ENCODE peak calls at places on chromosomes 5 and 9, in nine cellular contexts. Z is AG10803, I is adipocyte, E is fibroblast of mammary gland, T is Peyer's patch, P is lower leg skin, X is cardiac muscle cell, K is transverse colon, F is adrenal gland. V is an unnamed sample.
A peak's percentile ranks its signal among the peaks of the same experiment; 100 is the strongest.

GRCh38 chr5:173328896-173329369 is 719 bp upstream of the STC2 start:
- DNase-seq in Z (peak; percentile 82), F (no peak), T (no peak), E (peak; percentile 62), X (peak; percentile 63), K (no peak), I (peak; percentile 88), P (no peak), V (no peak)

GRCh38 chr5:176955895-176956294 is 50.7 kb downstream of the UIMC1 start:
- DNase-seq in Z (peak; percentile 18), I (no peak), K (no peak), P (no peak), X (peak; percentile 32), T (no peak), F (no peak), E (peak; percentile 63), V (no peak)

GRCh38 chr9:91082709-91083108 is 279.0 kb downstream of the AUH start:
- DNase-seq in P (no peak), E (no peak), X (no peak), Z (peak; percentile 25), I (no peak), K (no peak), F (no peak), T (no peak), V (no peak)

GRCh38 chr5:17065468-17065867 is 129.4 kb upstream of the MYO10 start:
- DNase-seq in E (no peak), F (no peak), T (no peak), P (no peak), I (no peak), K (no peak), X (no peak), Z (no peak), V (no peak)

GRCh38 chr5:136128416-136128935 is 4.2 kb upstream of the SMAD5 start:
- DNase-seq in F (no peak), T (no peak), Z (no peak), P (no peak), E (no peak), I (no peak), X (no peak), K (no peak), V (no peak)

GRCh38 chr9:89999534-90000370 is 394.9 kb downstream of the GADD45G start:
- DNase-seq in F (peak; percentile 91), I (peak; percentile 44), E (peak; percentile 29), T (peak; percentile 90), K (peak; percentile 86), P (peak; percentile 58), X (peak; percentile 44), Z (peak; percentile 53), V (no peak)

GRCh38 chr9:87502446-87503232 is 5.0 kb downstream of the DAPK1 start:
- DNase-seq in I (no peak), T (peak; percentile 53), K (peak; percentile 36), E (no peak), Z (no peak), P (no peak), X (no peak), F (no peak), V (no peak)

GRCh38 chr5:141245250-141245717 is at the start of gene PCDHB15:
- DNase-seq in F (no peak), E (no peak), T (no peak), P (no peak), Z (no peak), X (peak; percentile 2), K (peak; percentile 13), I (peak; percentile 19), V (no peak)

GRCh38 chr9:68905129-68905528 is 108.8 kb downstream of the PRKACG start:
- DNase-seq in T (no peak), F (no peak), I (no peak), P (no peak), X (no peak), E (no peak), K (no peak), Z (no peak), V (peak; percentile 19)

GRCh38 chr9:116153765-116154333 is at the start of gene PAPPA:
- DNase-seq in T (no peak), E (no peak), F (no peak), I (peak; percentile 64), X (peak; percentile 41), Z (no peak), K (no peak), P (no peak), V (no peak)

GRCh38 chr9:116155700-116156045 is 2.1 kb downstream of the PAPPA start:
- DNase-seq in K (no peak), I (peak; percentile 80), Z (peak; percentile 64), X (peak; percentile 74), E (peak; percentile 71), P (no peak), T (no peak), F (no peak), V (no peak)

GRCh38 chr9:116154334-116154975 is 864 bp downstream of the PAPPA start:
- DNase-seq in Z (no peak), E (no peak), K (no peak), X (peak; percentile 48), P (no peak), I (peak; percentile 46), T (no peak), F (no peak), V (no peak)

GRCh38 chr9:116156621-116157314 is 3.2 kb downstream of the PAPPA start:
- DNase-seq in F (peak; percentile 18), I (peak; percentile 87), X (peak; percentile 94), K (peak; percentile 25), T (peak; percentile 49), E (peak; percentile 93), P (peak; percentile 28), Z (peak; percentile 91), V (no peak)

DNA sequence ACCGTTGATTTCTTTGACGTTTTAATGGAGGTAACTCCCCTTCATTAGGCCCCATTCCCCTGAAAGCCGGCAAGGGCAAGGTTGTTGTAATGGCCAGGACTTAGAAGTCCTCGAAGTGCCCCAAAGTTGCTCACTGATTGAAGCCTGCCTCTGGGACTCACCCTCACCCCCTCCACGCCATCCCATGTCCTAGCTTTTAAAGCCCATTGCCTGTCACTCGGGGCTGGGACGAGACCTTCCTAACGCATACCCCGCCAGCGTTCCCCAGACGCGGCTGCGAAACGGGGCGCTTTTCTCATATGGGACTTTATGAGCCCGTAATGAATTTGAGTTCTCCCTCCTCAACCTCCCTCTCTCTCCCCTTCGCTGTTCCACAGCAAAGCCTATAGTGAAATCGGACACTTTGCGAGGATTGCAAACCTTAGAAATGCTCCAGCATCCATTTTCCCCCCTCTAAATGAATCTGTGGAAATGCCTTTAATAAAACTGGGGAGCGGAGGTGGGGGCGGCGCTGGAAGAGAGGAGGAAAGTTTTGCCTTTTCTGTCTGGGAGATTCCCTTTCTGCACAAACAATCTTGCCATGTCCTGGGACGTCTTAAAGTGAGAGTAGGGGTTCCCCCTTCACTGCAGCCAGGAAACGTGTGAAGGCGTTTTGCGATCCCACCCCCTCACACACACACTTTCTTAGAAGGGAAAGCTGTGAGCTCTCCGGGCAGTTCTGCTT is 1.5 kb downstream of the PAPPA start:
- DNase-seq in X (peak; percentile 87), T (no peak), K (no peak), P (no peak), I (peak; percentile 61), E (peak; percentile 76), Z (peak; percentile 79), F (no peak), V (no peak)
- H3K4me3 ChIP-seq in X (peak overlapping the region; percentile 73), T (peak overlapping the region; percentile 55), K (peak overlapping the region; percentile 4), P (no peak overlapping the region), I (peak overlapping the region; percentile 88), E (peak overlapping the region; percentile 81), Z (peak overlapping the region; percentile 93), F (peak overlapping the region; percentile 63), V (no peak overlapping the region)

GRCh38 chr9:93949073-93949693 is 6.0 kb downstream of the BARX1 start:
- DNase-seq in X (no peak), T (no peak), E (no peak), F (no peak), K (no peak), I (no peak), Z (no peak), P (no peak), V (no peak)
- H3K4me3 ChIP-seq in X (no peak overlapping the region), T (no peak overlapping the region), E (no peak overlapping the region), F (no peak overlapping the region), K (no peak overlapping the region), I (no peak overlapping the region), Z (no peak overlapping the region), P (no peak overlapping the region), V (no peak overlapping the region)

GRCh38 chr5:58773744-58774441 is 191.0 kb downstream of the RAB3C start:
- DNase-seq in I (no peak), E (no peak), F (peak; percentile 63), K (no peak), X (peak; percentile 29), Z (no peak), P (no peak), T (no peak), V (no peak)
- H3K4me3 ChIP-seq in I (no peak overlapping the region), E (no peak overlapping the region), F (no peak overlapping the region), K (no peak overlapping the region), X (no peak overlapping the region), Z (no peak overlapping the region), P (no peak overlapping the region), T (no peak overlapping the region), V (no peak overlapping the region)

GRCh38 chr9:114931407-114931806 is 1.0 kb upstream of the TNFSF8 start:
- DNase-seq in K (no peak), I (no peak), E (no peak), Z (no peak), F (no peak), T (no peak), X (no peak), P (no peak), V (no peak)

GRCh38 chr9:114932502-114932901 is 2.1 kb upstream of the TNFSF8 start:
- DNase-seq in X (no peak), E (no peak), P (no peak), Z (no peak), T (no peak), K (no peak), I (no peak), F (no peak), V (no peak)

GRCh38 chr9:114930063-114930812 is at the start of gene TNFSF8:
- DNase-seq in I (no peak), Z (no peak), T (peak; percentile 86), E (no peak), K (peak; percentile 35), X (no peak), F (peak; percentile 20), P (no peak), V (peak; percentile 75)

GRCh38 chr9:114928092-114928491 is 2.3 kb downstream of the TNFSF8 start:
- DNase-seq in T (no peak), K (no peak), X (no peak), E (no peak), F (no peak), P (no peak), I (no peak), Z (no peak), V (no peak)

GRCh38 chr9:114929166-114929565 is 1.2 kb downstream of the TNFSF8 start:
- DNase-seq in T (no peak), X (no peak), Z (no peak), F (no peak), E (no peak), I (no peak), P (no peak), K (no peak), V (peak; percentile 85)
- H3K4me3 ChIP-seq in T (peak overlapping the region; percentile 41), X (no peak overlapping the region), Z (no peak overlapping the region), F (peak overlapping the region; percentile 31), E (no peak overlapping the region), I (no peak overlapping the region), P (no peak overlapping the region), K (no peak overlapping the region), V (peak overlapping the region; percentile 46)

V was measured in Jurkat, Clone E6-1.